ENCODE peak calls at places on chromosomes 4 and X, in nine cellular contexts. P is brain microvascular endothelial cell; R is dermis blood vessel endothelial cell; Z is activated T-helper 1 cell treated with anti-CD3 and anti-CD28 coated beads, Interleukin-2, amount 50 U/mL, for 16 hours; W is NCI-H2081; U is RWPE1; A is MCF 10A; Q is Peyer's patch; B is stimulated activated naive CD4-positive, alpha-beta T cell. O is an unnamed sample.

GRCh38 chrX:154714925-154715324 is 36.0 kb downstream of the GAB3 start:
- DNase-seq in Q (no peak), U (peak), B (peak), Z (peak), R (peak), A (peak), W (peak), P (peak), O (peak)

GRCh38 chrX:92224406-92224805 is 445.2 kb downstream of the PCDH11X start:
- DNase-seq in B (no peak), Q (no peak), R (no peak), A (no peak), P (no peak), W (no peak), U (no peak), Z (no peak), O (no peak)

GRCh38 chrX:7925867-7926472 is 1.2 kb downstream of the PNPLA4 start:
- DNase-seq in R (peak), U (peak), A (peak), P (peak), W (peak), Q (peak), B (peak), Z (peak), O (peak)

GRCh38 chr4:24105183-24106039 is 215.6 kb upstream of the PPARGC1A start:
- DNase-seq in B (no peak), Q (no peak), U (peak), R (no peak), A (peak), W (no peak), P (peak), Z (no peak), O (no peak)

GRCh38 chrX:11579856-11580595 is 85.7 kb downstream of the ARHGAP6 start:
- DNase-seq in Q (no peak), P (no peak), A (no peak), U (no peak), Z (no peak), R (no peak), B (no peak), W (peak), O (no peak)

GRCh38 chr4:87270144-87270543 is 49.7 kb upstream of the KLHL8 start:
- DNase-seq in Z (no peak), B (no peak), A (peak), P (peak), W (peak), R (peak), Q (no peak), U (peak), O (no peak)

GRCh38 chr4:173530326-173531062 is 465 bp upstream of the HAND2 start:
- DNase-seq in U (no peak), B (no peak), W (no peak), Z (no peak), P (no peak), A (no peak), Q (no peak), R (no peak), O (no peak)

GRCh38 chr4:37243061-37243460 is 1.5 kb upstream of the NWD2 start:
- DNase-seq in Z (no peak), A (no peak), Q (no peak), W (peak), P (no peak), R (no peak), U (no peak), B (no peak), O (no peak)

GRCh38 chrX:150696264-150696789 is 3.1 kb downstream of the MTMR1 start:
- DNase-seq in P (no peak), Q (no peak), R (no peak), B (no peak), A (no peak), W (no peak), Z (no peak), U (no peak), O (no peak)

GRCh38 chrX:25531096-25531495 is 515.3 kb upstream of the ARX start:
- DNase-seq in Q (no peak), A (peak), Z (no peak), B (no peak), W (no peak), U (no peak), P (peak), R (no peak), O (no peak)

GRCh38 chrX:41027388-41027787 is 57.9 kb upstream of the USP9X start:
- DNase-seq in R (no peak), B (no peak), U (peak), A (peak), P (peak), W (no peak), Z (no peak), Q (no peak), O (no peak)

GRCh38 chrX:153625271-153626024 is 21.6 kb upstream of the DUSP9 start:
- DNase-seq in A (no peak), U (no peak), P (no peak), Z (no peak), W (no peak), B (no peak), R (no peak), Q (no peak), O (no peak)

GRCh38 chrX:147376601-147377387 is 534.9 kb upstream of the FMR1 start:
- DNase-seq in W (no peak), B (no peak), Q (no peak), P (no peak), A (peak), U (no peak), Z (no peak), R (no peak), O (no peak)

GRCh38 chrX:97074400-97074799 is 190.7 kb downstream of the RPA4 start:
- DNase-seq in R (no peak), P (no peak), B (no peak), Q (no peak), A (no peak), U (no peak), W (no peak), Z (no peak), O (no peak)

GRCh38 chr4:38290360-38290759 is 330.2 kb downstream of the PTTG2 start:
- DNase-seq in W (no peak), R (peak), A (no peak), U (peak), Z (no peak), Q (no peak), B (no peak), P (peak), O (no peak)

GRCh38 chr4:84647307-84647884 is 64.5 kb downstream of the CDS1 start:
- DNase-seq in Z (no peak), Q (no peak), P (no peak), W (peak), U (no peak), B (no peak), R (no peak), A (no peak), O (no peak)

GRCh38 chrX:54786972-54787371 is 11.1 kb downstream of the ITIH6 start:
- DNase-seq in W (no peak), Z (no peak), U (peak), P (no peak), Q (no peak), B (peak), R (no peak), A (peak), O (peak)

GRCh38 chr4:86664959-86665358 is 70.8 kb downstream of the PTPN13 start:
- DNase-seq in U (no peak), A (no peak), W (no peak), P (peak), Z (no peak), Q (no peak), B (no peak), R (no peak), O (no peak)

GRCh38 chr4:163217505-163217904 is 50.8 kb upstream of the NAF1 start:
- DNase-seq in W (no peak), U (no peak), B (no peak), Z (no peak), P (no peak), Q (no peak), R (no peak), A (no peak), O (no peak)

GRCh38 chr4:122534776-122535175 is 78.3 kb upstream of the IL2 start:
- DNase-seq in B (no peak), Q (no peak), R (no peak), P (peak), A (no peak), Z (no peak), W (no peak), U (no peak), O (no peak)

GRCh38 chrX:56588397-56589188 is 25.2 kb downstream of the UBQLN2 start:
- DNase-seq in P (no peak), Q (no peak), A (no peak), Z (no peak), W (no peak), U (no peak), R (no peak), B (no peak), O (no peak)

GRCh38 chr4:15355464-15355863 is 72.4 kb upstream of the C1QTNF7 start:
- DNase-seq in W (no peak), B (no peak), R (no peak), Z (no peak), U (no peak), P (no peak), A (no peak), Q (no peak), O (no peak)

GRCh38 chr4:90293320-90293719 is 166.1 kb downstream of the CCSER1 start:
- DNase-seq in P (no peak), Z (no peak), A (no peak), R (peak), B (no peak), Q (no peak), W (no peak), U (no peak), O (no peak)

GRCh38 chr4:124037236-124037635 is 640.6 kb downstream of the SPRY1 start:
- DNase-seq in U (no peak), P (no peak), Z (no peak), B (no peak), R (no peak), Q (no peak), W (no peak), A (no peak), O (no peak)

GRCh38 chrX:129534816-129535578 is 5.1 kb upstream of the OCRL start:
- DNase-seq in Z (no peak), P (no peak), A (peak), Q (no peak), U (peak), R (no peak), W (no peak), B (no peak), O (no peak)

GRCh38 chr4:78149737-78150136 is 92.6 kb downstream of the FRAS1 start:
- DNase-seq in P (no peak), Q (no peak), B (no peak), Z (no peak), U (no peak), A (no peak), R (no peak), W (no peak), O (no peak)

GRCh38 chr4:8250167-8250566 is 19.4 kb upstream of the HTRA3 start:
- DNase-seq in W (no peak), A (no peak), Z (no peak), P (no peak), B (no peak), Q (no peak), U (no peak), R (no peak), O (no peak)

GRCh38 chr4:75016472-75016871 is 83.6 kb downstream of the PARM1 start:
- DNase-seq in U (no peak), A (no peak), R (no peak), Q (no peak), B (no peak), P (no peak), W (no peak), Z (no peak), O (no peak)

GRCh38 chr4:9898596-9899345 is 117.3 kb downstream of the DRD5 start:
- DNase-seq in Z (no peak), R (peak), A (peak), B (no peak), Q (no peak), U (peak), W (no peak), P (peak), O (no peak)

GRCh38 chr4:2484993-2485392 is 16.1 kb downstream of the RNF4 start:
- DNase-seq in U (no peak), A (no peak), P (no peak), Q (peak), W (no peak), B (peak), R (peak), Z (peak), O (peak)

GRCh38 chr4:150867148-150867547 is 147.9 kb downstream of the LRBA start:
- DNase-seq in W (peak), R (peak), B (peak), Q (no peak), Z (no peak), A (peak), U (peak), P (peak), O (no peak)

GRCh38 chr4:168710353-168710946 is 213.6 kb downstream of the PALLD start:
- DNase-seq in W (peak), Q (no peak), B (no peak), Z (no peak), P (peak), A (peak), U (peak), R (peak), O (no peak)